ENCODE peak calls at places on chromosomes 7 and 10, in eight cellular contexts. One of them, this sample, is unnamed.
A peak's percentile ranks its signal among the peaks of the same experiment; 100 is the strongest.

GRCh38 chr7:1659696-1660095 is 10.4 kb upstream of the ELFN1 start:
- DNase-seq in psoas muscle: no peak
- DNase-seq in mucosa of descending colon: no peak
- DNase-seq in T-helper 2 cell: no peak
- DNase-seq in OCI-LY7: no peak
- DNase-seq in K562: no peak
- DNase-seq in aorta: no peak
- DNase-seq in type B pancreatic cell: no peak
- DNase-seq in this sample: peak; percentile 77

GRCh38 chr7:44087914-44088838 is 5.8 kb upstream of the POLM start:
- DNase-seq in K562: no peak
- DNase-seq in type B pancreatic cell: no peak
- DNase-seq in psoas muscle: peak; percentile 84
- DNase-seq in aorta: peak; percentile 95
- DNase-seq in mucosa of descending colon: no peak
- DNase-seq in OCI-LY7: no peak
- DNase-seq in T-helper 2 cell: no peak
- DNase-seq in this sample: peak; percentile 100

GRCh38 chr7:11625669-11626068 is 206.3 kb downstream of the THSD7A start:
- DNase-seq in mucosa of descending colon: no peak
- DNase-seq in K562: no peak
- DNase-seq in OCI-LY7: no peak
- DNase-seq in type B pancreatic cell: no peak
- DNase-seq in aorta: no peak
- DNase-seq in T-helper 2 cell: no peak
- DNase-seq in psoas muscle: no peak
- DNase-seq in this sample: no peak

GRCh38 chr10:62852961-62853702 is 37.0 kb upstream of the EGR2 start:
- DNase-seq in K562: no peak
- DNase-seq in type B pancreatic cell: no peak
- DNase-seq in mucosa of descending colon: no peak
- DNase-seq in psoas muscle: no peak
- DNase-seq in aorta: no peak
- DNase-seq in T-helper 2 cell: no peak
- DNase-seq in OCI-LY7: peak; percentile 45
- DNase-seq in this sample: no peak

GRCh38 chr7:27423290-27423689 is 180.7 kb downstream of the EVX1 start:
- DNase-seq in mucosa of descending colon: peak; percentile 87
- DNase-seq in K562: no peak
- DNase-seq in type B pancreatic cell: no peak
- DNase-seq in T-helper 2 cell: no peak
- DNase-seq in aorta: no peak
- DNase-seq in OCI-LY7: no peak
- DNase-seq in psoas muscle: no peak
- DNase-seq in this sample: no peak

GRCh38 chr10:11263039-11263345 is 245.3 kb downstream of the CELF2 start:
- DNase-seq in aorta: no peak
- DNase-seq in mucosa of descending colon: no peak
- DNase-seq in psoas muscle: no peak
- DNase-seq in T-helper 2 cell: no peak
- DNase-seq in OCI-LY7: no peak
- DNase-seq in type B pancreatic cell: no peak
- DNase-seq in K562: no peak
- DNase-seq in this sample: no peak

GRCh38 chr7:17274551-17275245 is 23.8 kb upstream of the AHR start:
- DNase-seq in T-helper 2 cell: no peak
- DNase-seq in K562: no peak
- DNase-seq in type B pancreatic cell: no peak
- DNase-seq in OCI-LY7: no peak
- DNase-seq in mucosa of descending colon: no peak
- DNase-seq in aorta: no peak
- DNase-seq in psoas muscle: no peak
- DNase-seq in this sample: peak; percentile 94

GRCh38 chr7:144960763-144961162 is 124.9 kb upstream of the TPK1 start:
- DNase-seq in OCI-LY7: no peak
- DNase-seq in K562: no peak
- DNase-seq in aorta: no peak
- DNase-seq in type B pancreatic cell: no peak
- DNase-seq in psoas muscle: no peak
- DNase-seq in mucosa of descending colon: no peak
- DNase-seq in T-helper 2 cell: no peak
- DNase-seq in this sample: no peak

GRCh38 chr7:95517870-95518269 is 32.1 kb downstream of the ASB4 start:
- DNase-seq in aorta: no peak
- DNase-seq in type B pancreatic cell: no peak
- DNase-seq in T-helper 2 cell: no peak
- DNase-seq in psoas muscle: no peak
- DNase-seq in K562: no peak
- DNase-seq in OCI-LY7: no peak
- DNase-seq in mucosa of descending colon: no peak
- DNase-seq in this sample: no peak